ENCODE peak calls at places on chromosomes 4 and X, in four cellular contexts. One of them, this sample, is unnamed.

GRCh38 chr4:184401397-184402171 is 72.8 kb downstream of the IRF2 start:
- DNase-seq in PC-3: no peak
- DNase-seq in GM23248: no peak
- DNase-seq in neural progenitor cell: peak; percentile 85
- DNase-seq in this sample: no peak

GRCh38 chrX:25858273-25858880 is 279.8 kb upstream of the MAGEB18 start:
- DNase-seq in neural progenitor cell: no peak
- DNase-seq in PC-3: no peak
- DNase-seq in GM23248: no peak
- DNase-seq in this sample: no peak

GRCh38 chrX:68932611-68933010 is 103.8 kb downstream of the EFNB1 start:
- DNase-seq in neural progenitor cell: no peak
- DNase-seq in GM23248: no peak
- DNase-seq in PC-3: peak; percentile 22
- DNase-seq in this sample: peak; percentile 14

GRCh38 chr4:1393866-1394265 is 12.4 kb downstream of the NKX1-1 start:
- DNase-seq in neural progenitor cell: no peak
- DNase-seq in GM23248: no peak
- DNase-seq in PC-3: no peak
- DNase-seq in this sample: no peak

GRCh38 chr4:119025916-119026661 is 109.5 kb upstream of the MYOZ2 start:
- DNase-seq in GM23248: peak; percentile 91
- DNase-seq in neural progenitor cell: no peak
- DNase-seq in PC-3: peak; percentile 60
- DNase-seq in this sample: peak; percentile 12

GRCh38 chr4:121822796-121823504 is 733 bp downstream of the CCNA2 start:
- DNase-seq in GM23248: peak; percentile 64
- DNase-seq in neural progenitor cell: peak; percentile 52
- DNase-seq in PC-3: peak; percentile 27
- DNase-seq in this sample: peak; percentile 60

GRCh38 chr4:159390648-159391047 is 287.8 kb downstream of the RAPGEF2 start:
- DNase-seq in GM23248: peak; percentile 80
- DNase-seq in PC-3: peak; percentile 97
- DNase-seq in neural progenitor cell: no peak
- DNase-seq in this sample: peak; percentile 73

GRCh38 chr4:151409470-151410313 is 716 bp downstream of the FHIP1A start:
- DNase-seq in PC-3: peak; percentile 52
- DNase-seq in neural progenitor cell: peak; percentile 68
- DNase-seq in GM23248: no peak
- DNase-seq in this sample: peak; percentile 93

GRCh38 chr4:1534876-1535526 is 128.8 kb upstream of the NKX1-1 start:
- DNase-seq in neural progenitor cell: no peak
- DNase-seq in GM23248: no peak
- DNase-seq in PC-3: no peak
- DNase-seq in this sample: no peak

GRCh38 chrX:87388381-87388780 is 129.2 kb upstream of the KLHL4 start:
- DNase-seq in neural progenitor cell: no peak
- DNase-seq in GM23248: no peak
- DNase-seq in PC-3: no peak
- DNase-seq in this sample: no peak

GRCh38 chr4:40333921-40334352 is 1.2 kb upstream of the CHRNA9 start:
- DNase-seq in neural progenitor cell: no peak
- DNase-seq in PC-3: peak; percentile 66
- DNase-seq in GM23248: peak; percentile 91
- DNase-seq in this sample: peak; percentile 67

GRCh38 chr4:169404959-169405358 is 134.2 kb upstream of the SH3RF1 start:
- DNase-seq in neural progenitor cell: no peak
- DNase-seq in GM23248: peak; percentile 82
- DNase-seq in PC-3: peak; percentile 51
- DNase-seq in this sample: no peak

GRCh38 chr4:4394644-4395043 is 7.7 kb downstream of the NSG1 start:
- DNase-seq in GM23248: no peak
- DNase-seq in neural progenitor cell: no peak
- DNase-seq in PC-3: peak; percentile 50
- DNase-seq in this sample: no peak

GRCh38 chr4:94802091-94802490 is 44.3 kb downstream of the BMPR1B start:
- DNase-seq in PC-3: no peak
- DNase-seq in neural progenitor cell: no peak
- DNase-seq in GM23248: no peak
- DNase-seq in this sample: no peak

GRCh38 chr4:73721901-73722300 is 18.5 kb upstream of the CXCL8 start:
- DNase-seq in GM23248: peak; percentile 84
- DNase-seq in neural progenitor cell: no peak
- DNase-seq in PC-3: peak; percentile 94
- DNase-seq in this sample: no peak

GRCh38 chr4:123359449-123360306 is 36.9 kb upstream of the SPRY1 start:
- DNase-seq in neural progenitor cell: no peak
- DNase-seq in GM23248: no peak
- DNase-seq in PC-3: no peak
- DNase-seq in this sample: no peak

GRCh38 chr4:88900432-88900831 is 156.6 kb downstream of the FAM13A start:
- DNase-seq in neural progenitor cell: no peak
- DNase-seq in GM23248: peak; percentile 27
- DNase-seq in PC-3: peak; percentile 46
- DNase-seq in this sample: no peak

GRCh38 chr4:143082698-143083097 is 102.0 kb upstream of the USP38 start:
- DNase-seq in PC-3: no peak
- DNase-seq in GM23248: no peak
- DNase-seq in neural progenitor cell: no peak
- DNase-seq in this sample: no peak

GRCh38 chr4:8706221-8707044 is 113.9 kb downstream of the CPZ start:
- DNase-seq in neural progenitor cell: no peak
- DNase-seq in PC-3: no peak
- DNase-seq in GM23248: no peak
- DNase-seq in this sample: no peak

GRCh38 chr4:89110541-89110985 is 770 bp upstream of the TIGD2 start:
- DNase-seq in PC-3: peak; percentile 3
- DNase-seq in GM23248: no peak
- DNase-seq in neural progenitor cell: no peak
- DNase-seq in this sample: peak; percentile 17

GRCh38 chrX:11666180-11666579 is 460 bp upstream of the ARHGAP6 start:
- DNase-seq in PC-3: no peak
- DNase-seq in neural progenitor cell: peak; percentile 59
- DNase-seq in GM23248: peak; percentile 19
- DNase-seq in this sample: no peak

GRCh38 chr4:37951465-37952352 is 8.5 kb upstream of the PTTG2 start:
- DNase-seq in PC-3: peak; percentile 8
- DNase-seq in neural progenitor cell: no peak
- DNase-seq in GM23248: no peak
- DNase-seq in this sample: no peak

GRCh38 chr4:186272699-186273370 is 6.8 kb downstream of the F11 start:
- DNase-seq in GM23248: no peak
- DNase-seq in neural progenitor cell: no peak
- DNase-seq in PC-3: no peak
- DNase-seq in this sample: no peak

GRCh38 chr4:15688056-15688455 is 6.4 kb downstream of the FAM200B start:
- DNase-seq in neural progenitor cell: no peak
- DNase-seq in GM23248: peak; percentile 48
- DNase-seq in PC-3: no peak
- DNase-seq in this sample: no peak

GRCh38 chr4:82704156-82704555 is 94.4 kb downstream of the SCD5 start:
- DNase-seq in neural progenitor cell: no peak
- DNase-seq in GM23248: peak; percentile 70
- DNase-seq in PC-3: no peak
- DNase-seq in this sample: no peak

GRCh38 chrX:74180716-74181115 is 123.3 kb upstream of the ZCCHC13 start:
- DNase-seq in GM23248: no peak
- DNase-seq in neural progenitor cell: no peak
- DNase-seq in PC-3: no peak
- DNase-seq in this sample: no peak

GRCh38 chrX:1477801-1478458 is 25.2 kb upstream of the ASMTL start:
- DNase-seq in neural progenitor cell: no peak
- DNase-seq in GM23248: no peak
- DNase-seq in PC-3: no peak
- DNase-seq in this sample: no peak

GRCh38 chr4:87506974-87507701 is 22.0 kb downstream of the SPARCL1 start:
- DNase-seq in PC-3: no peak
- DNase-seq in neural progenitor cell: no peak
- DNase-seq in GM23248: peak; percentile 91
- DNase-seq in this sample: no peak
- H3K4me2 ChIP-seq in PC-3: no peak overlapping the region
- H3K4me2 ChIP-seq in neural progenitor cell: no peak overlapping the region
- H3K4me2 ChIP-seq in GM23248: peak overlapping the region; percentile 60
- H3K4me2 ChIP-seq in this sample: no peak overlapping the region

GRCh38 chr4:7286798-7287197 is 94.5 kb downstream of the SORCS2 start:
- DNase-seq in neural progenitor cell: no peak
- DNase-seq in GM23248: no peak
- DNase-seq in PC-3: no peak
- DNase-seq in this sample: no peak

GRCh38 chr4:7288751-7289523 is 96.6 kb downstream of the SORCS2 start:
- DNase-seq in GM23248: no peak
- DNase-seq in neural progenitor cell: no peak
- DNase-seq in PC-3: no peak
- DNase-seq in this sample: no peak

GRCh38 chr4:7287274-7287917 is 95.1 kb downstream of the SORCS2 start:
- DNase-seq in neural progenitor cell: no peak
- DNase-seq in PC-3: no peak
- DNase-seq in GM23248: no peak
- DNase-seq in this sample: no peak

GRCh38 chr4:7289619-7290018 is 97.3 kb downstream of the SORCS2 start:
- DNase-seq in neural progenitor cell: no peak
- DNase-seq in PC-3: no peak
- DNase-seq in GM23248: no peak
- DNase-seq in this sample: no peak

GRCh38 chr4:7287918-7288280 is 95.6 kb downstream of the SORCS2 start:
- DNase-seq in PC-3: no peak
- DNase-seq in neural progenitor cell: no peak
- DNase-seq in GM23248: no peak
- DNase-seq in this sample: no peak
- H3F3A ChIP-seq in PC-3: no peaks in the 10 kb centered on the region
- H3F3A ChIP-seq in neural progenitor cell: no peaks in the 10 kb centered on the region
- H3F3A ChIP-seq in GM23248: no peaks in the 10 kb centered on the region
- H3F3A ChIP-seq in this sample: no peaks in the 10 kb centered on the region

GRCh38 chrX:100817340-100817739 is 2.9 kb upstream of the CSTF2 start:
- DNase-seq in PC-3: no peak
- DNase-seq in neural progenitor cell: no peak
- DNase-seq in GM23248: no peak
- DNase-seq in this sample: no peak

GRCh38 chrX:100812216-100813158 is 7.7 kb upstream of the CSTF2 start:
- DNase-seq in neural progenitor cell: no peak
- DNase-seq in GM23248: no peak
- DNase-seq in PC-3: peak; percentile 6
- DNase-seq in this sample: peak; percentile 41
- H3K4me2 ChIP-seq in neural progenitor cell: no peak overlapping the region
- H3K4me2 ChIP-seq in GM23248: no peak overlapping the region
- H3K4me2 ChIP-seq in PC-3: no peak overlapping the region
- H3K4me2 ChIP-seq in this sample: no peak overlapping the region

GRCh38 chrX:10109695-10110094 is 47.1 kb upstream of the CLCN4 start:
- DNase-seq in neural progenitor cell: no peak
- DNase-seq in PC-3: no peak
- DNase-seq in GM23248: peak; percentile 8
- DNase-seq in this sample: no peak
- H3F3A ChIP-seq in neural progenitor cell: no peaks in the 10 kb centered on the region
- H3F3A ChIP-seq in PC-3: no peaks in the 10 kb centered on the region
- H3F3A ChIP-seq in GM23248: no peaks in the 10 kb centered on the region
- H3F3A ChIP-seq in this sample: no peaks in the 10 kb centered on the region

GRCh38 chrX:106932960-106933537 is 12.8 kb downstream of the CLDN2 start:
- DNase-seq in PC-3: no peak
- DNase-seq in GM23248: peak; percentile 21
- DNase-seq in neural progenitor cell: no peak
- DNase-seq in this sample: peak; percentile 37
- H3K4me2 ChIP-seq in PC-3: no peak overlapping the region
- H3K4me2 ChIP-seq in GM23248: no peak overlapping the region
- H3K4me2 ChIP-seq in neural progenitor cell: no peak overlapping the region
- H3K4me2 ChIP-seq in this sample: peak overlapping the region; percentile 62

This sample was measured in PC-9.